ENCODE peak calls at places on chromosomes 11 and 22, in eight cellular contexts. M is activated CD8-positive, alpha-beta memory T cell treated with anti-CD3 and anti-CD28 coated beads, Interleukin-2, amount 10 ng/mL, durations not matched to agents 7 days and 5 days; D is NCI-H460; Z is head of caudate nucleus; R is WERI-Rb-1; W is HEK293T; N is HS-5; K is neural crest cell. Y is an unnamed sample.

GRCh38 chr11:121634889-121635288 is 182.1 kb upstream of the SORL1-AS1 start:
- DNase-seq in K (no peak), M (no peak), N (peak), R (no peak), Z (no peak), D (no peak), W (no peak), Y (no peak)

GRCh38 chr22:30390974-30391691 is 3.9 kb upstream of the RNF215 start:
- DNase-seq in N (peak), M (peak), R (peak), D (peak), K (peak), Z (peak), W (peak), Y (no peak)

GRCh38 chr22:47200273-47201051 is 438.0 kb downstream of the TBC1D22A start:
- DNase-seq in Z (no peak), D (no peak), R (no peak), K (no peak), N (no peak), W (no peak), M (peak), Y (peak)

GRCh38 chr11:74409633-74410032 is 11.4 kb upstream of the PGM2L1 start:
- DNase-seq in N (no peak), M (no peak), Z (no peak), W (no peak), R (no peak), K (no peak), D (no peak), Y (no peak)

GRCh38 chr11:105229758-105230157 is 90.2 kb upstream of the CARD18 start:
- DNase-seq in R (no peak), N (no peak), K (no peak), W (no peak), D (no peak), Z (no peak), M (no peak), Y (no peak)

GRCh38 chr11:63839508-63840355 is 822 bp downstream of the MARK2 start:
- DNase-seq in M (peak), N (no peak), W (no peak), Z (peak), D (no peak), R (peak), K (no peak), Y (no peak)

GRCh38 chr11:75035911-75036536 is 47.3 kb downstream of the NEU3 start:
- DNase-seq in N (no peak), W (no peak), D (no peak), Z (no peak), R (no peak), M (no peak), K (no peak), Y (peak)

GRCh38 chr11:34299284-34299961 is 58.4 kb downstream of the ABTB2 start:
- DNase-seq in D (no peak), R (no peak), Z (no peak), K (no peak), N (no peak), M (no peak), W (no peak), Y (no peak)

GRCh38 chr11:3675971-3676370 is 4.8 kb upstream of the CHRNA10 start:
- DNase-seq in R (no peak), N (no peak), D (no peak), K (no peak), M (no peak), W (no peak), Z (no peak), Y (no peak)

GRCh38 chr11:30471244-30471643 is 114.9 kb downstream of the MPPED2 start:
- DNase-seq in R (no peak), K (no peak), M (no peak), N (no peak), D (no peak), Z (no peak), W (no peak), Y (no peak)

GRCh38 chr11:77569671-77570070 is 20.1 kb upstream of the AQP11 start:
- DNase-seq in Z (no peak), M (no peak), D (no peak), W (no peak), K (no peak), R (no peak), N (no peak), Y (no peak)

GRCh38 chr11:2570841-2571597 is 126.2 kb downstream of the KCNQ1 start:
- DNase-seq in K (no peak), W (no peak), N (no peak), D (no peak), R (no peak), M (no peak), Z (no peak), Y (no peak)

GRCh38 chr11:1748467-1749019 is 1.9 kb downstream of the IFITM10 start:
- DNase-seq in D (no peak), K (no peak), N (no peak), W (no peak), R (no peak), Z (no peak), M (no peak), Y (no peak)

GRCh38 chr11:108167624-108168023 is 46.3 kb downstream of the ACAT1 start:
- DNase-seq in M (no peak), Z (no peak), D (no peak), N (no peak), R (no peak), W (no peak), K (no peak), Y (no peak)

GRCh38 chr11:9001736-9002135 is 2.1 kb downstream of the NRIP3 start:
- DNase-seq in K (no peak), W (no peak), R (no peak), N (peak), Z (no peak), M (peak), D (peak), Y (no peak)

GRCh38 chr22:46684706-46685105 is 53.3 kb downstream of the CERK start:
- DNase-seq in W (no peak), N (no peak), M (no peak), D (no peak), K (no peak), Z (no peak), R (no peak), Y (no peak)

GRCh38 chr11:27672836-27673464 is 27.3 kb downstream of the BDNF start:
- DNase-seq in M (no peak), R (no peak), W (no peak), Z (no peak), N (no peak), D (no peak), K (no peak), Y (no peak)

GRCh38 chr22:40592352-40593113 is 44.0 kb downstream of the MRTFA start:
- DNase-seq in W (no peak), M (no peak), Z (no peak), N (no peak), D (no peak), R (no peak), K (no peak), Y (no peak)

GRCh38 chr11:64858467-64859401 is 14.3 kb upstream of the CDC42BPG start:
- DNase-seq in D (no peak), W (no peak), M (peak), Z (no peak), N (no peak), R (no peak), K (no peak), Y (no peak)

GRCh38 chr22:24831678-24832077 is 25.7 kb downstream of the SGSM1 start:
- DNase-seq in M (no peak), N (no peak), K (no peak), R (no peak), W (no peak), D (no peak), Z (no peak), Y (no peak)

GRCh38 chr11:2587976-2588748 is 111.6 kb downstream of the KCNQ1OT1 start:
- DNase-seq in W (no peak), K (peak), M (peak), R (no peak), N (no peak), Z (no peak), D (no peak), Y (peak)

GRCh38 chr11:17224727-17225126 is 16.9 kb upstream of the PIK3C2A start:
- DNase-seq in M (no peak), Z (no peak), K (no peak), R (no peak), W (no peak), N (no peak), D (no peak), Y (no peak)

GRCh38 chr11:18408558-18409242 is 3.4 kb upstream of the LDHC start:
- DNase-seq in M (no peak), Z (no peak), D (no peak), R (no peak), N (no peak), K (no peak), W (no peak), Y (no peak)

GRCh38 chr22:46084943-46085830 is 65.1 kb upstream of the PPARA start:
- DNase-seq in N (no peak), W (no peak), K (no peak), D (peak), R (no peak), Z (peak), M (no peak), Y (no peak)

GRCh38 chr11:29018631-29019030 is 910.4 kb downstream of the METTL15 start:
- DNase-seq in W (no peak), M (no peak), K (no peak), D (peak), N (peak), Z (no peak), R (no peak), Y (no peak)

GRCh38 chr11:69944146-69944795 is 125.1 kb upstream of the FGF3 start:
- DNase-seq in R (no peak), Z (no peak), M (no peak), W (no peak), D (no peak), N (no peak), K (no peak), Y (no peak)

GRCh38 chr11:104678408-104678807 is 219.9 kb downstream of the CASP12 start:
- DNase-seq in R (no peak), K (no peak), Z (no peak), N (no peak), W (no peak), M (no peak), D (no peak), Y (no peak)

GRCh38 chr11:16606784-16607674 is 131.4 kb upstream of the C11orf58 start:
- DNase-seq in R (peak), K (peak), W (peak), D (no peak), N (no peak), Z (peak), M (no peak), Y (no peak)

GRCh38 chr11:1304376-1304775 is 5.1 kb downstream of the TOLLIP start:
- DNase-seq in K (no peak), N (no peak), W (no peak), D (no peak), M (no peak), Z (no peak), R (no peak), Y (peak)

GRCh38 chr22:27238935-27239510 is 562.5 kb downstream of the MN1 start:
- DNase-seq in K (no peak), M (no peak), R (no peak), W (no peak), N (peak), Z (no peak), D (no peak), Y (no peak)

GRCh38 chr11:63239254-63239653 is 4.1 kb downstream of the SLC22A25 start:
- DNase-seq in R (no peak), N (no peak), D (no peak), Z (no peak), M (no peak), W (no peak), K (no peak), Y (no peak)

GRCh38 chr11:79312591-79313267 is 128.1 kb downstream of the TENM4 start:
- DNase-seq in W (no peak), Z (no peak), M (no peak), D (no peak), R (no peak), K (no peak), N (no peak), Y (no peak)

GRCh38 chr11:83815736-83816135 is 529.6 kb upstream of the CCDC90B start:
- DNase-seq in W (no peak), Z (no peak), N (no peak), M (no peak), K (no peak), D (no peak), R (no peak), Y (no peak)

GRCh38 chr11:72950685-72951084 is 136.5 kb downstream of the ATG16L2 start:
- DNase-seq in W (no peak), M (no peak), Z (no peak), N (no peak), D (no peak), R (no peak), K (no peak), Y (no peak)

GRCh38 chr22:23431337-23432072 is 148.6 kb downstream of the IGLL1 start:
- DNase-seq in N (no peak), D (no peak), M (no peak), R (peak), Z (no peak), K (no peak), W (peak), Y (no peak)

GRCh38 chr22:44627521-44628139 is 74.4 kb upstream of the PRR5 start:
- DNase-seq in M (no peak), D (no peak), R (no peak), K (no peak), Z (no peak), N (no peak), W (no peak), Y (no peak)

Y was measured in esophagus muscularis mucosa.